ENCODE peak calls at places on chromosomes 11 and 22, in six cellular contexts. One of them, this sample, is unnamed.

GRCh38 chr11:112762686-112763048 is 198.6 kb upstream of the NCAM1 start:
- DNase-seq in body of pancreas: no peak
- DNase-seq in foreskin fibroblast: no peak
- DNase-seq in naive thymus-derived CD4-positive, alpha-beta T cell: no peak
- DNase-seq in transverse colon: no peak
- DNase-seq in IMR-90: no peak
- DNase-seq in this sample: no peak

GRCh38 chr11:95228081-95228859 is 2.7 kb downstream of the SESN3 start:
- DNase-seq in body of pancreas: no peak
- DNase-seq in foreskin fibroblast: peak; percentile 28
- DNase-seq in naive thymus-derived CD4-positive, alpha-beta T cell: no peak
- DNase-seq in transverse colon: no peak
- DNase-seq in IMR-90: no peak
- DNase-seq in this sample: no peak

GRCh38 chr11:128500488-128500887 is 86.9 kb downstream of the ETS1 start:
- DNase-seq in body of pancreas: no peak
- DNase-seq in foreskin fibroblast: peak; percentile 32
- DNase-seq in naive thymus-derived CD4-positive, alpha-beta T cell: no peak
- DNase-seq in transverse colon: no peak
- DNase-seq in IMR-90: peak; percentile 62
- DNase-seq in this sample: no peak

GRCh38 chr22:43298062-43298801 is 44.9 kb downstream of the SCUBE1 start:
- DNase-seq in body of pancreas: no peak
- DNase-seq in foreskin fibroblast: peak; percentile 39
- DNase-seq in naive thymus-derived CD4-positive, alpha-beta T cell: no peak
- DNase-seq in transverse colon: no peak
- DNase-seq in IMR-90: no peak
- DNase-seq in this sample: peak; percentile 30

GRCh38 chr11:88179141-88179540 is 3.9 kb upstream of the RAB38 start:
- DNase-seq in body of pancreas: no peak
- DNase-seq in foreskin fibroblast: peak; percentile 49
- DNase-seq in naive thymus-derived CD4-positive, alpha-beta T cell: no peak
- DNase-seq in transverse colon: no peak
- DNase-seq in IMR-90: peak; percentile 61
- DNase-seq in this sample: no peak

GRCh38 chr11:120073196-120073595 is 64.7 kb downstream of the TRIM29 start:
- DNase-seq in body of pancreas: no peak
- DNase-seq in foreskin fibroblast: no peak
- DNase-seq in naive thymus-derived CD4-positive, alpha-beta T cell: no peak
- DNase-seq in transverse colon: no peak
- DNase-seq in IMR-90: no peak
- DNase-seq in this sample: no peak

GRCh38 chr11:13008625-13009475 is at the start of gene RASSF10:
- DNase-seq in body of pancreas: peak; percentile 61
- DNase-seq in foreskin fibroblast: peak; percentile 40
- DNase-seq in naive thymus-derived CD4-positive, alpha-beta T cell: no peak
- DNase-seq in transverse colon: peak; percentile 85
- DNase-seq in IMR-90: no peak
- DNase-seq in this sample: peak; percentile 80

GRCh38 chr22:19143967-19144400 is 467 bp downstream of the ESS2 start:
- DNase-seq in body of pancreas: no peak
- DNase-seq in foreskin fibroblast: peak; percentile 56
- DNase-seq in naive thymus-derived CD4-positive, alpha-beta T cell: no peak
- DNase-seq in transverse colon: no peak
- DNase-seq in IMR-90: peak; percentile 18
- DNase-seq in this sample: no peak

GRCh38 chr22:24466831-24467249 is 28.3 kb upstream of the UPB1 start:
- DNase-seq in body of pancreas: no peak
- DNase-seq in foreskin fibroblast: peak; percentile 68
- DNase-seq in naive thymus-derived CD4-positive, alpha-beta T cell: no peak
- DNase-seq in transverse colon: no peak
- DNase-seq in IMR-90: peak; percentile 74
- DNase-seq in this sample: peak; percentile 75

GRCh38 chr22:46851941-46852340 is 89.5 kb downstream of the TBC1D22A start:
- DNase-seq in body of pancreas: no peak
- DNase-seq in foreskin fibroblast: no peak
- DNase-seq in naive thymus-derived CD4-positive, alpha-beta T cell: no peak
- DNase-seq in transverse colon: no peak
- DNase-seq in IMR-90: no peak
- DNase-seq in this sample: no peak

GRCh38 chr11:57269580-57270021 is 32.6 kb upstream of the APLNR start:
- DNase-seq in body of pancreas: no peak
- DNase-seq in foreskin fibroblast: peak; percentile 23
- DNase-seq in naive thymus-derived CD4-positive, alpha-beta T cell: no peak
- DNase-seq in transverse colon: no peak
- DNase-seq in IMR-90: no peak
- DNase-seq in this sample: peak; percentile 52

GRCh38 chr11:95641506-95641905 is 148.1 kb downstream of the FAM76B start:
- DNase-seq in body of pancreas: no peak
- DNase-seq in foreskin fibroblast: no peak
- DNase-seq in naive thymus-derived CD4-positive, alpha-beta T cell: peak; percentile 45
- DNase-seq in transverse colon: no peak
- DNase-seq in IMR-90: no peak
- DNase-seq in this sample: peak; percentile 93

GRCh38 chr11:61683961-61684869 is 4.0 kb downstream of the DAGLA start:
- DNase-seq in body of pancreas: peak; percentile 50
- DNase-seq in foreskin fibroblast: no peak
- DNase-seq in naive thymus-derived CD4-positive, alpha-beta T cell: no peak
- DNase-seq in transverse colon: no peak
- DNase-seq in IMR-90: peak; percentile 43
- DNase-seq in this sample: no peak

GRCh38 chr22:26045855-26046254 is 123.4 kb upstream of the SEZ6L start:
- DNase-seq in body of pancreas: peak; percentile 5
- DNase-seq in foreskin fibroblast: no peak
- DNase-seq in naive thymus-derived CD4-positive, alpha-beta T cell: no peak
- DNase-seq in transverse colon: no peak
- DNase-seq in IMR-90: no peak
- DNase-seq in this sample: no peak

GRCh38 chr11:125925247-125925740 is 20.6 kb upstream of the VSIG10L2 start:
- DNase-seq in body of pancreas: peak; percentile 38
- DNase-seq in foreskin fibroblast: no peak
- DNase-seq in naive thymus-derived CD4-positive, alpha-beta T cell: no peak
- DNase-seq in transverse colon: peak; percentile 42
- DNase-seq in IMR-90: no peak
- DNase-seq in this sample: no peak

GRCh38 chr22:41471606-41472005 is 2.7 kb downstream of the ACO2 start:
- DNase-seq in body of pancreas: no peak
- DNase-seq in foreskin fibroblast: no peak
- DNase-seq in naive thymus-derived CD4-positive, alpha-beta T cell: no peak
- DNase-seq in transverse colon: no peak
- DNase-seq in IMR-90: no peak
- DNase-seq in this sample: no peak

GRCh38 chr11:116930586-116930985 is 93.2 kb upstream of the APOA1 start:
- DNase-seq in body of pancreas: no peak
- DNase-seq in foreskin fibroblast: no peak
- DNase-seq in naive thymus-derived CD4-positive, alpha-beta T cell: no peak
- DNase-seq in transverse colon: no peak
- DNase-seq in IMR-90: no peak
- DNase-seq in this sample: no peak

GRCh38 chr11:133343951-133344350 is 188.3 kb downstream of the OPCML start:
- DNase-seq in body of pancreas: no peak
- DNase-seq in foreskin fibroblast: no peak
- DNase-seq in naive thymus-derived CD4-positive, alpha-beta T cell: no peak
- DNase-seq in transverse colon: no peak
- DNase-seq in IMR-90: no peak
- DNase-seq in this sample: no peak

GRCh38 chr11:22466809-22467208 is 128.6 kb downstream of the SLC17A6 start:
- DNase-seq in body of pancreas: no peak
- DNase-seq in foreskin fibroblast: peak; percentile 1
- DNase-seq in naive thymus-derived CD4-positive, alpha-beta T cell: no peak
- DNase-seq in transverse colon: no peak
- DNase-seq in IMR-90: peak; percentile 97
- DNase-seq in this sample: no peak

GRCh38 chr22:24159650-24160049 is 21.6 kb upstream of the SUSD2 start:
- DNase-seq in body of pancreas: no peak
- DNase-seq in foreskin fibroblast: no peak
- DNase-seq in naive thymus-derived CD4-positive, alpha-beta T cell: no peak
- DNase-seq in transverse colon: no peak
- DNase-seq in IMR-90: no peak
- DNase-seq in this sample: peak; percentile 72

GRCh38 chr11:61679893-61680621 is at the start of gene DAGLA:
- DNase-seq in body of pancreas: peak; percentile 86
- DNase-seq in foreskin fibroblast: peak; percentile 79
- DNase-seq in naive thymus-derived CD4-positive, alpha-beta T cell: peak; percentile 88
- DNase-seq in transverse colon: peak; percentile 74
- DNase-seq in IMR-90: peak; percentile 43
- DNase-seq in this sample: peak; percentile 67

GRCh38 chr11:11391796-11392195 is 38.7 kb upstream of the CSNK2A3 start:
- DNase-seq in body of pancreas: no peak
- DNase-seq in foreskin fibroblast: peak; percentile 88
- DNase-seq in naive thymus-derived CD4-positive, alpha-beta T cell: no peak
- DNase-seq in transverse colon: peak; percentile 45
- DNase-seq in IMR-90: peak; percentile 90
- DNase-seq in this sample: peak; percentile 32

GRCh38 chr11:1219446-1219835 is 3.4 kb upstream of the MUC5B start:
- DNase-seq in body of pancreas: peak; percentile 2
- DNase-seq in foreskin fibroblast: no peak
- DNase-seq in naive thymus-derived CD4-positive, alpha-beta T cell: no peak
- DNase-seq in transverse colon: no peak
- DNase-seq in IMR-90: no peak
- DNase-seq in this sample: no peak

GRCh38 chr11:4751201-4751600 is 18.5 kb downstream of the OR51F1 start:
- DNase-seq in body of pancreas: no peak
- DNase-seq in foreskin fibroblast: no peak
- DNase-seq in naive thymus-derived CD4-positive, alpha-beta T cell: no peak
- DNase-seq in transverse colon: no peak
- DNase-seq in IMR-90: no peak
- DNase-seq in this sample: no peak

GRCh38 chr22:49756201-49756600 is 71.5 kb downstream of the BRD1 start:
- DNase-seq in body of pancreas: no peak
- DNase-seq in foreskin fibroblast: no peak
- DNase-seq in naive thymus-derived CD4-positive, alpha-beta T cell: no peak
- DNase-seq in transverse colon: no peak
- DNase-seq in IMR-90: no peak
- DNase-seq in this sample: no peak

GRCh38 chr11:19985106-19985505 is 175.2 kb downstream of the DBX1 start:
- DNase-seq in body of pancreas: no peak
- DNase-seq in foreskin fibroblast: no peak
- DNase-seq in naive thymus-derived CD4-positive, alpha-beta T cell: no peak
- DNase-seq in transverse colon: no peak
- DNase-seq in IMR-90: no peak
- DNase-seq in this sample: no peak
- H3K4me3 ChIP-seq in body of pancreas: no peak overlapping the region
- H3K4me3 ChIP-seq in foreskin fibroblast: no peak overlapping the region
- H3K4me3 ChIP-seq in naive thymus-derived CD4-positive, alpha-beta T cell: no peak overlapping the region
- H3K4me3 ChIP-seq in transverse colon: no peak overlapping the region
- H3K4me3 ChIP-seq in IMR-90: no peak overlapping the region
- H3K4me3 ChIP-seq in this sample: no peak overlapping the region

DNA sequence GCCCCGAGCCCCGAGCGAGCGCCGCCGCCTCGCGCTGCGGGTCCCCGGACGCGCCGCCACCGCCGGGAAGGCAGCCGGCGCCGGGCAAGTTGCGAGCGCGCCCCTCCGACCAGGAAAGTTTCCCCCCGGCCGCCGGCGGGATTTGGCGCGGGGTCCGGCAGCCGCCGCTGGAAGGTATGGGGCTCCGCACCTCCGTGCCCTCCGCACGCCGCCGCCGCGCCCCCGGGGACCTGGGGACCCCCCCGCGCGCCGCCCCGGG is 281 bp downstream of the TSPAN18 start:
- DNase-seq in body of pancreas: no peak
- DNase-seq in foreskin fibroblast: no peak
- DNase-seq in naive thymus-derived CD4-positive, alpha-beta T cell: peak; percentile 42
- DNase-seq in transverse colon: no peak
- DNase-seq in IMR-90: no peak
- DNase-seq in this sample: no peak
- H3K4me3 ChIP-seq in body of pancreas: peak overlapping the region; percentile 10
- H3K4me3 ChIP-seq in foreskin fibroblast: peak overlapping the region; percentile 24
- H3K4me3 ChIP-seq in naive thymus-derived CD4-positive, alpha-beta T cell: peak overlapping the region; percentile 72
- H3K4me3 ChIP-seq in transverse colon: peak overlapping the region; percentile 56
- H3K4me3 ChIP-seq in IMR-90: peak overlapping the region; percentile 45
- H3K4me3 ChIP-seq in this sample: peak overlapping the region; percentile 28

GRCh38 chr22:21942407-21942895 is 10.2 kb downstream of the PPM1F start:
- DNase-seq in body of pancreas: peak; percentile 48
- DNase-seq in foreskin fibroblast: peak; percentile 95
- DNase-seq in naive thymus-derived CD4-positive, alpha-beta T cell: no peak
- DNase-seq in transverse colon: peak; percentile 52
- DNase-seq in IMR-90: peak; percentile 88
- DNase-seq in this sample: peak; percentile 48
- H3K4me3 ChIP-seq in body of pancreas: no peak overlapping the region
- H3K4me3 ChIP-seq in foreskin fibroblast: no peak overlapping the region
- H3K4me3 ChIP-seq in naive thymus-derived CD4-positive, alpha-beta T cell: no peak overlapping the region
- H3K4me3 ChIP-seq in transverse colon: no peak overlapping the region
- H3K4me3 ChIP-seq in IMR-90: no peak overlapping the region
- H3K4me3 ChIP-seq in this sample: no peak overlapping the region

GRCh38 chr11:65488273-65489058 is 10.4 kb upstream of the MALAT1 start:
- DNase-seq in body of pancreas: peak; percentile 38
- DNase-seq in foreskin fibroblast: peak; percentile 83
- DNase-seq in naive thymus-derived CD4-positive, alpha-beta T cell: no peak
- DNase-seq in transverse colon: peak; percentile 74
- DNase-seq in IMR-90: peak; percentile 71
- DNase-seq in this sample: peak; percentile 66
- H3K4me3 ChIP-seq in body of pancreas: no peak overlapping the region
- H3K4me3 ChIP-seq in foreskin fibroblast: no peak overlapping the region
- H3K4me3 ChIP-seq in naive thymus-derived CD4-positive, alpha-beta T cell: no peak overlapping the region
- H3K4me3 ChIP-seq in transverse colon: peak overlapping the region; percentile 2
- H3K4me3 ChIP-seq in IMR-90: no peak overlapping the region
- H3K4me3 ChIP-seq in this sample: peak overlapping the region; percentile 16

GRCh38 chr11:14973621-14974020 is 1.5 kb upstream of the CALCA start:
- DNase-seq in body of pancreas: peak; percentile 19
- DNase-seq in foreskin fibroblast: peak; percentile 68
- DNase-seq in naive thymus-derived CD4-positive, alpha-beta T cell: peak; percentile 19
- DNase-seq in transverse colon: no peak
- DNase-seq in IMR-90: peak; percentile 4
- DNase-seq in this sample: no peak
- H3K4me3 ChIP-seq in body of pancreas: no peak overlapping the region
- H3K4me3 ChIP-seq in foreskin fibroblast: no peak overlapping the region
- H3K4me3 ChIP-seq in naive thymus-derived CD4-positive, alpha-beta T cell: peak overlapping the region; percentile 47
- H3K4me3 ChIP-seq in transverse colon: peak overlapping the region; percentile 3
- H3K4me3 ChIP-seq in IMR-90: no peak overlapping the region
- H3K4me3 ChIP-seq in this sample: no peak overlapping the region

GRCh38 chr11:46698597-46698996 is 1.8 kb downstream of the ARHGAP1 start:
- DNase-seq in body of pancreas: no peak
- DNase-seq in foreskin fibroblast: no peak
- DNase-seq in naive thymus-derived CD4-positive, alpha-beta T cell: no peak
- DNase-seq in transverse colon: no peak
- DNase-seq in IMR-90: no peak
- DNase-seq in this sample: no peak
- H3K4me3 ChIP-seq in body of pancreas: no peak overlapping the region
- H3K4me3 ChIP-seq in foreskin fibroblast: no peak overlapping the region
- H3K4me3 ChIP-seq in naive thymus-derived CD4-positive, alpha-beta T cell: no peak overlapping the region
- H3K4me3 ChIP-seq in transverse colon: no peak overlapping the region
- H3K4me3 ChIP-seq in IMR-90: no peak overlapping the region
- H3K4me3 ChIP-seq in this sample: no peak overlapping the region

This sample was measured in thyroid gland.